ENCODE peak calls at places on chromosomes 16 and 17, in four cellular contexts. H is stomach, D is GM12878, B is upper lobe of left lung. V is an unnamed sample.

GRCh38 chr17:80468222-80468621 is 8.2 kb downstream of the NPTX1 start:
- DNase-seq in H (no peak), D (no peak), B (no peak), V (no peak)

GRCh38 chr16:23258919-23259237 is 43.2 kb upstream of the SCNN1B start:
- DNase-seq in B (peak), H (peak), D (no peak), V (no peak)

GRCh38 chr16:35386619-35387018 is 1927.2 kb downstream of the TP53TG3F start:
- DNase-seq in D (no peak), B (no peak), H (no peak), V (no peak)

GRCh38 chr17:38693700-38694329 is 11.3 kb upstream of the MLLT6 start:
- DNase-seq in H (peak), B (peak), D (no peak), V (peak)

GRCh38 chr16:20901441-20902112 is 1.0 kb downstream of the LYRM1 start:
- DNase-seq in D (no peak), H (peak), B (peak), V (peak)

GRCh38 chr17:17737938-17738894 is 57.0 kb downstream of the RAI1 start:
- DNase-seq in B (peak), H (peak), D (no peak), V (no peak)

GRCh38 chr17:28747046-28747691 is 3.4 kb downstream of the TRAF4 start:
- DNase-seq in D (no peak), H (peak), B (peak), V (no peak)

GRCh38 chr17:38750312-38751121 is 2.0 kb upstream of the PSMB3 start:
- DNase-seq in D (no peak), B (no peak), H (no peak), V (no peak)

GRCh38 chr17:82129095-82129494 is 31.1 kb upstream of the FASN start:
- DNase-seq in B (no peak), D (no peak), H (no peak), V (no peak)
- TF ChIP-seq CTCF in B (no peak), D (peak), H (no peak), V (no peak)

GRCh38 chr16:85555549-85556455 is 57.3 kb upstream of the GSE1 start:
- DNase-seq in B (peak), H (peak), D (no peak), V (no peak)

GRCh38 chr16:85552980-85553435 is 60.1 kb upstream of the GSE1 start:
- DNase-seq in H (no peak), D (no peak), B (no peak), V (no peak)

GRCh38 chr16:85554791-85555548 is 58.2 kb upstream of the GSE1 start:
- DNase-seq in D (no peak), H (peak), B (peak), V (no peak)

GRCh38 chr16:85553436-85554113 is 59.5 kb upstream of the GSE1 start:
- DNase-seq in B (peak), H (peak), D (no peak), V (no peak)

DNA sequence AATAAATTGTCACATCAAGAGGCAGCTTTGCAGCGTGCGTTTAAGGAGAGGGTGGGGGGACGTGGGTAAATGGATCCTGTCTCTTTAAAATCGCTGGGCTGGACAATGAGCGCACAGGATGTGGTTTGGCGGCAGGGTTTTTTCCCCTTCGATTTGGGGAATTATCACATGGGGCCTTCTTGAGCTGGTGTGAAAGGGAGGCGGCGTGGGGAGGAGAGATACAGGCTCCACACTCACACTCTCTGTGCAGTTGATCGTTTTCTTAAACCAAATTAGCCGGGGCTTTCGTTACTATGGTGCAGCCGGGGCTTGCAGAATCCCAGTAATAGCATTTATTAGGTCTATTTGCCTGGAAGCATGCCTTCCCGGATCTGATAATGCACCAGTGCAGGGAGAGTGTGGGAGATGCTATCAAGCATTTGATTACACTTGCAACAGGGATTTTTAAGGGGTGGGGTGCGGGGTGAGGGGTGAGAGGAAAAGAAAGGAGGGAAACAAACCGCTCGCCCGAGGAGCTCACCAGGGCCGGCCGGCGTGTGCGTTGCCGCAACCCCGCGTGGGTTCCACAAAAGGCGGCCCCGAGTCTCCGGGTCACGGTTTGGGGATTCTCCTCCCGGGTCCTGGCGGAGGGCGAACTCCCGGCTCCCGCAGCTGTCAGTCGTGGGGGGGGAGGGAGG is 58.9 kb upstream of the GSE1 start:
- DNase-seq in D (peak), B (peak), H (peak), V (no peak)
- TF ChIP-seq EP300 in D (peak), B (no peak), H (no peak), V (no peak)

GRCh38 chr16:15043344-15043743 is 12.5 kb downstream of the NTAN1 start:
- DNase-seq in D (no peak), H (no peak), B (no peak), V (no peak)

GRCh38 chr16:15044286-15044685 is 11.6 kb downstream of the NTAN1 start:
- DNase-seq in B (no peak), H (no peak), D (no peak), V (no peak)

GRCh38 chr16:15037745-15038144 is 18.1 kb downstream of the NTAN1 start:
- DNase-seq in B (no peak), H (no peak), D (no peak), V (no peak)

GRCh38 chr16:15038689-15039088 is 17.2 kb downstream of the NTAN1 start:
- DNase-seq in H (no peak), B (no peak), D (no peak), V (no peak)

GRCh38 chr16:15041260-15042011 is 14.4 kb downstream of the NTAN1 start:
- DNase-seq in H (peak), D (no peak), B (peak), V (no peak)
- TF ChIP-seq POLR2AphosphoS5 in H (no peak), D (no peak), B (no peak), V (no peak)

DNA sequence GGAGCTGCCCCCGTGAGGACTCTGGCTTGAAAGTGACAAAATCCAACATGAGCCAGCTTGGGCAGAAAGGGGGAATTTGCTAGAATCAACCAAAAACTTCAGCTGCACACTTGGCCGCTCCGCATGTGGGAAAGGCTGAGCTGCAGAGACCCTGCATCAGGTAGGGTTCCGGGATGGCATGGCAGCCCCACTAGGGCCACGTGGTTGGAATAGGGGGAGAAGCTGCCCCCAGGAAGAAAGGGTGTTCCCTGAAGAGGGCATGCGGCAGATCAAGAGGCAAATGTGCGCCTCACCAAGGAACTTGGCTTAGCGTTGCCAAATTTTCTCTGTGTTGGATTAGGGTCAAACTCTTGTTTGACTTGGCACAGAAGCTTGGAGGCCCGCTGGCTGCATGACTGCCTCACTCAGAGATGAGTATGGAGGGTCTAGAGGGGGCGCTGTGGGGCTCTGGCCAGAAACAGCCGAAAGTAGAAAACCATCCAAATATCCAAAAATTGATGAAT is 29.2 kb upstream of the WFIKKN2 start:
- DNase-seq in H (peak), B (no peak), D (no peak), V (no peak)
- TF ChIP-seq CTCF in H (no peak), B (no peak), D (no peak), V (no peak)

GRCh38 chr16:55711959-55712876 is 56.4 kb downstream of the SLC6A2 start:
- DNase-seq in D (no peak), B (peak), H (peak), V (no peak)
- TF ChIP-seq EP300 in D (no peak), B (no peak), H (no peak), V (no peak)

GRCh38 chr16:9787717-9788116 is 394.5 kb downstream of the GRIN2A start:
- DNase-seq in H (no peak), B (no peak), D (peak), V (no peak)

GRCh38 chr16:9797306-9797705 is 384.9 kb downstream of the GRIN2A start:
- DNase-seq in D (no peak), H (no peak), B (no peak), V (no peak)

GRCh38 chr16:9790199-9790598 is 392.0 kb downstream of the GRIN2A start:
- DNase-seq in H (no peak), B (no peak), D (no peak), V (no peak)

GRCh38 chr16:9793623-9794022 is 388.6 kb downstream of the GRIN2A start:
- DNase-seq in H (no peak), B (no peak), D (no peak), V (no peak)

DNA sequence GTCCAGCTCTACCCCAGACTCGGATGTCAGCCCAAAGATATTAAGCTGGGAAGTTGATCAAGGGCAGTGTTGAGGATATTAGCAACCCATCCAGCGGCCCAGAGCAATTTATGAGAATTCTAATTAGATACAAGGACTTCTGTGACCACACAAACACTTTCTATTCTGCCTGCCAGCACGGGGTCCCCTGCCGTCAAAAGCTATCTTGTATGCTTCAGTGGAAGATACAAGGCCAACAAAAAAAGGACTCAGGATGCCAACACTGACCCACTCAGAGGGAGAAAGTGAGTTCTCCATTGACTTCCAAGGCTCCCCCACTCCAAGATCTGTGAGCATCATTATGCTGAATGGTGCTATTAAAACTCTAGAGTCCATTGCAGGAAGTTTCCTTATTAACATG is 390.7 kb downstream of the GRIN2A start:
- DNase-seq in H (no peak), D (no peak), B (no peak), V (no peak)
- TF ChIP-seq POLR2AphosphoS5 in H (no peak), D (no peak), B (no peak), V (no peak)

GRCh38 chr16:85616608-85617311 is 3.6 kb downstream of the GSE1 start:
- DNase-seq in H (peak), B (peak), D (peak), V (no peak)
- TF ChIP-seq CTCF in H (no peak), B (no peak), D (no peak), V (no peak)

DNA sequence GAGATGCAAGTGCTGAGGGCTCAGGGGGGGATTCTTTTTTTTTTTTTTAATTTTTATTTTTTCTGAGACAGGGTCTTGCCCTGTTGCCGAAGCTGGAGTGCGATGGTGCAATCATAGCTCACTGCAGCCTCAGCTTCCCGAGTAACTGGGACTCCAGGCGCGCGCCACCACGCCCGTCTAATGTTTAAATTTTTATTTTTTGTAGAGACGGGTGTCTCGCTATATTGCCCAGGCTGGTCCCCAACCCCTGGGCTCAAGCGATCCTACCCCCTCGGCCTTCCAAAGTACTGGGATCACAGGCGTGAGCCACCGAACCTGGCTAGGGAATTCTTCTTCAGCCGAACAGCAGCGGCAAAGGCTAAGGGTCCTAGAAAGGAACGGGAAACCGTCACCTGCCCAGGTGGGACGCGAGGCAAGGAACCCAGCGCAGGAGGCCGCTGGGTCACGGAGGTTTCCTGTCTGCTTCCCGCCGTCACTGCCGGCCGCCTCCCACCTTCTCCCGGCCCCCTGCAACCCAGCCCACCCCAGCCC is 13.3 kb upstream of the OR1F1 start:
- DNase-seq in D (no peak), B (no peak), H (no peak), V (no peak)
- TF ChIP-seq EP300 in D (no peak), B (no peak), H (no peak), V (no peak)

GRCh38 chr16:86414991-86415740 is 95.2 kb upstream of the FOXF1 start:
- DNase-seq in B (no peak), H (no peak), D (no peak), V (no peak)
- TF ChIP-seq POLR2AphosphoS5 in B (peak), H (peak), D (no peak), V (no peak)